ENCODE peak calls at places on chromosome 5, in eight cellular contexts. U is body of pancreas, H is left ventricle myocardium inferior, T is pancreas, L is mucosa of descending colon, W is Caco-2, Q is A673, P is suprapubic skin. K is an unnamed sample.

GRCh38 chr5:132065351-132065937 is 5.0 kb downstream of the IL3 start:
- DNase-seq in U (peak; percentile 43), T (no peak), Q (peak; percentile 29), L (no peak), W (peak; percentile 68), P (no peak), H (peak; percentile 48), K (peak; percentile 50)

GRCh38 chr5:160165137-160166068 is 46.2 kb upstream of the PWWP2A start:
- DNase-seq in L (peak; percentile 88), P (peak; percentile 88), W (no peak), Q (peak; percentile 73), H (peak; percentile 87), U (peak; percentile 76), T (peak; percentile 54), K (peak; percentile 83)

GRCh38 chr5:17184596-17184995 is 32.8 kb upstream of the BASP1 start:
- DNase-seq in H (no peak), Q (no peak), U (no peak), L (no peak), T (no peak), P (no peak), W (no peak), K (no peak)

GRCh38 chr5:102540251-102540812 is 41.5 kb upstream of the SLCO6A1 start:
- DNase-seq in H (no peak), L (no peak), U (no peak), W (no peak), P (no peak), Q (no peak), T (no peak), K (no peak)

GRCh38 chr5:52961238-52961637 is 27.9 kb upstream of the ITGA2 start:
- DNase-seq in T (no peak), W (no peak), H (no peak), Q (peak; percentile 32), P (no peak), U (no peak), L (no peak), K (no peak)

GRCh38 chr5:53403758-53404157 is 76.7 kb upstream of the FST start:
- DNase-seq in H (no peak), P (no peak), T (no peak), L (no peak), U (no peak), W (no peak), Q (no peak), K (no peak)

GRCh38 chr5:31059889-31060288 is 133.6 kb upstream of the CDH6 start:
- DNase-seq in H (no peak), T (no peak), Q (peak; percentile 56), L (no peak), W (no peak), P (no peak), U (no peak), K (no peak)

GRCh38 chr5:65050140-65050539 is 281.4 kb downstream of the CWC27 start:
- DNase-seq in W (no peak), P (no peak), L (no peak), U (no peak), Q (no peak), H (no peak), T (no peak), K (no peak)

GRCh38 chr5:61277781-61278180 is 54.3 kb upstream of the ZSWIM6 start:
- DNase-seq in Q (no peak), W (no peak), P (no peak), U (no peak), H (no peak), L (no peak), T (no peak), K (peak; percentile 77)

GRCh38 chr5:72151169-72151568 is 43.9 kb downstream of the MAP1B start:
- DNase-seq in L (no peak), T (no peak), U (no peak), Q (no peak), H (no peak), W (no peak), P (no peak), K (no peak)

GRCh38 chr5:172173771-172174170 is 14.3 kb downstream of the STK10 start:
- DNase-seq in P (no peak), T (no peak), W (no peak), Q (no peak), L (peak; percentile 77), H (no peak), U (peak; percentile 26), K (peak; percentile 87)

GRCh38 chr5:9015250-9015936 is 530.5 kb downstream of the SEMA5A start:
- DNase-seq in Q (no peak), T (no peak), U (no peak), L (no peak), W (no peak), P (no peak), H (no peak), K (no peak)

GRCh38 chr5:172733179-172733973 is 37.6 kb downstream of the DUSP1 start:
- DNase-seq in L (peak; percentile 79), Q (no peak), P (peak; percentile 96), H (peak; percentile 84), T (peak; percentile 52), U (peak; percentile 80), W (no peak), K (peak; percentile 79)

GRCh38 chr5:68534131-68534940 is 318.8 kb downstream of the PIK3R1 start:
- DNase-seq in W (no peak), L (peak; percentile 54), T (peak; percentile 5), U (peak; percentile 49), H (peak; percentile 25), P (no peak), Q (peak; percentile 77), K (no peak)

GRCh38 chr5:151150484-151151262 is 6.9 kb downstream of the ANXA6 start:
- DNase-seq in L (peak; percentile 75), H (peak; percentile 42), Q (peak; percentile 50), U (peak; percentile 60), W (no peak), P (no peak), T (no peak), K (peak; percentile 62)

GRCh38 chr5:132458651-132459030 is 31.9 kb downstream of the IRF1 start:
- DNase-seq in Q (no peak), U (no peak), T (no peak), P (no peak), L (no peak), W (no peak), H (no peak), K (no peak)

GRCh38 chr5:38660194-38660668 is 103.8 kb upstream of the LIFR start:
- DNase-seq in W (peak; percentile 93), T (peak; percentile 84), Q (peak; percentile 94), U (peak; percentile 96), H (no peak), P (no peak), L (no peak), K (no peak)

GRCh38 chr5:126656397-126657007 is 55.8 kb downstream of the PHAX start:
- DNase-seq in U (no peak), Q (peak; percentile 66), H (no peak), T (no peak), P (no peak), L (no peak), W (no peak), K (no peak)

GRCh38 chr5:173297813-173298212 is 30.4 kb downstream of the STC2 start:
- DNase-seq in W (no peak), P (no peak), T (peak; percentile 74), Q (no peak), L (no peak), H (no peak), U (peak; percentile 86), K (no peak)

GRCh38 chr5:135824541-135825041 is 9.9 kb upstream of the SLC25A48 start:
- DNase-seq in Q (no peak), P (no peak), T (no peak), L (no peak), W (no peak), H (no peak), U (no peak), K (no peak)

DNA sequence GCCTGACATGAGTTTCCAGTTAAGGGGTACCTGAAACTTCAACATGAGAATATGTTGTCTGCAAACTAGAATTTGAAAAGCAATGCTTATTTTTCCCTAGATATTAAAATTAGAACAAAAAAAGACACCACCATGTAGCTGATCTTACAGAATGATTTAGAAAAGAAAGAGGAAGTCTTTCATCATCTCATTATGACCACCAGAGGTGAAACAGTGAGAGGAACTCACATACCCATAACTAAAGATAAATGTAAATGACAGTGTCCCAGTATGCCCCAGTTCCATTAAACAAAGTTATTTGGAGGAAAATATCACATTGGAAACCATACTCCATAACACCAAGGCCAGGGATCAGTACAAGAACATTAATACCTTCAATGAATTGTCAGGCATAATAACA is 6.9 kb downstream of the TAF7 start:
- DNase-seq in H (no peak), U (no peak), W (no peak), P (no peak), Q (no peak), T (no peak), L (no peak), K (no peak)
- H3K9me3 ChIP-seq in H (peaks cover 100% of the 10 kb centered on the region), U (peaks cover 83% of the 10 kb centered on the region), W (peaks cover 10% of the 10 kb centered on the region), P (peaks cover 78% of the 10 kb centered on the region), Q (peaks cover 55% of the 10 kb centered on the region), T (no peaks in the 10 kb centered on the region), L (peaks cover 100% of the 10 kb centered on the region), K (peaks cover 100% of the 10 kb centered on the region)

DNA sequence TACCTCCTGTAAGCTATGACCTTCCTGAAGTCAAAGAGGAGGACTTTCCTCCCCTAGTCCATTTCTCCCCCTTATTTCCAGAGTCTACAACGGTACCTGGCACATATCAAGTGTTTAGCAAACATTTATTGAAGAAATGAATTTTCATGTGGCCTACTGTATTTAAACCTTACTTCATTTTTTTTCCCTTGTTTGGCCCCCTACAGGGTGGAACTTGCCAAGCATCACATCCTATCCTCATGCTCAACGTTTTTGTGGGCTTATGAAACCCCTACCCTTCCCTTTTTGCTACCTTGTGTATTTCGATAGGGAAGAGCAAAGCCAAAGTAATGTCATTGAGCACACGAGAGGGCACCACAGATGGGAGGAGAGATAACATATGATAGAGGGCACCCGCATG is 1857.8 kb upstream of the WWC1 start:
- DNase-seq in W (no peak), H (no peak), L (no peak), U (no peak), T (no peak), P (no peak), Q (no peak), K (no peak)
- TF ChIP-seq CTCF in W (no peak), H (no peak), L (no peak), U (no peak), T (no peak), P (no peak), Q (no peak), K (no peak)

DNA sequence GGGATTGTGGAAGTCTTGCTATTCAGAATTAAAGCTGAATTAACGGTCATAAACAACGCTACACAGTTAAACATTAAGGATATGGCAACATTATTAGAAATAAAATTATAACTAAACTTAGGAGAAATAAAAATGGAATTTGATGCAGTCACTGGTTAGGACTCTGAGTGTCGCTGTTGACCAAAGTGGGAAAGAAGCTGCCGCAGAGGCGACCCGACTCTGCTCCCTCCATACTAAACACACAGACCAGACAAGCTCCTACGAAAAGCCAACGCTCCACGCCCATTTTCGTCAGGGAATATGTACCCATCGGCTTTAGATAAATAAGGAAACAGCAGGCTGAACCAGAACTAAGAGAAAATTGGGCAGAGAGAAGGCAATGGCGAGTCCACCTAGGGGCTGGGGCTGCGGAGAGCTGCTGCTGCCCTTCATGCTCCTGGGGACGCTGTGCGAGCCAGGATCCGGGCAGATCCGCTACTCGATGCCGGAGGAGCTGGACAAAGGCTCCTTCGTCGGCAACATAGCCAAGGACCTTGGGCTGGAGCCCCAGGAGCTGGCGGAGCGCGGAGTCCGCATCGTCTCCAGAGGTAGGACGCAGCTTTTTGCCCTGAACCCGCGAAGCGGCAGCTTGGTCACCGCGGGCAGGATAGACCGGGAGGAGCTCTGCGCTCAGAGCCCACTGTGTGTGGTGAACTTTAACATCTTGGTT is at the start of gene PCDHGA5:
- DNase-seq in Q (no peak), P (no peak), H (no peak), T (no peak), U (no peak), L (no peak), W (no peak), K (no peak)
- H3K9me3 ChIP-seq in Q (peaks cover 50% of the 10 kb centered on the region), P (peaks cover 61% of the 10 kb centered on the region), H (peaks cover 98% of the 10 kb centered on the region), T (no peaks in the 10 kb centered on the region), U (peaks cover 64% of the 10 kb centered on the region), L (peaks cover 72% of the 10 kb centered on the region), W (no peaks in the 10 kb centered on the region), K (peaks cover 89% of the 10 kb centered on the region)

GRCh38 chr5:155282503-155283107 is 269.1 kb downstream of the KIF4B start:
- DNase-seq in U (no peak), Q (no peak), P (no peak), L (no peak), W (no peak), H (no peak), T (no peak), K (no peak)
- TF ChIP-seq CTCF in U (no peak), Q (no peak), P (no peak), L (no peak), W (no peak), H (no peak), T (no peak), K (no peak)

K was measured in left lung.